ENCODE peak calls at places on chromosomes 6 and 20, in eight cellular contexts. X, E, M, T, Q, K, J and N are unnamed samples.

GRCh38 chr20:7974785-7975435 is 34.7 kb upstream of the HAO1 start:
- DNase-seq in X (no peak), E (no peak), M (no peak), T (no peak), Q (no peak), K (peak), J (no peak), N (no peak)

GRCh38 chr20:19995220-19995863 is 21.8 kb upstream of the NAA20 start:
- DNase-seq in X (no peak), E (peak), M (peak), T (no peak), Q (peak), K (peak), J (no peak), N (no peak)

GRCh38 chr6:131177996-131178395 is 42.7 kb downstream of the AKAP7 start:
- DNase-seq in X (no peak), E (no peak), M (no peak), T (no peak), Q (no peak), K (no peak), J (no peak), N (no peak)

GRCh38 chr20:32626859-32627636 is 41.9 kb upstream of the NOL4L start:
- DNase-seq in X (no peak), E (peak), M (peak), T (no peak), Q (peak), K (no peak), J (no peak), N (no peak)

GRCh38 chr6:72580281-72580940 is 41.5 kb upstream of the KCNQ5 start:
- DNase-seq in X (peak), E (peak), M (peak), T (no peak), Q (peak), K (peak), J (no peak), N (no peak)

GRCh38 chr6:56484669-56485068 is 158.0 kb downstream of the DST start:
- DNase-seq in X (no peak), E (no peak), M (peak), T (no peak), Q (no peak), K (no peak), J (no peak), N (no peak)

GRCh38 chr6:12884983-12885382 is 168.4 kb downstream of the PHACTR1 start:
- DNase-seq in X (no peak), E (no peak), M (no peak), T (no peak), Q (no peak), K (no peak), J (no peak), N (no peak)

GRCh38 chr6:161341638-161342037 is 67.8 kb upstream of the AGPAT4 start:
- DNase-seq in X (no peak), E (no peak), M (no peak), T (no peak), Q (no peak), K (no peak), J (no peak), N (no peak)

GRCh38 chr6:134979142-134979541 is 29.2 kb upstream of the ALDH8A1 start:
- DNase-seq in X (no peak), E (no peak), M (no peak), T (no peak), Q (no peak), K (no peak), J (no peak), N (no peak)

GRCh38 chr6:112877134-112878100 is 530.3 kb downstream of the RFPL4B start:
- DNase-seq in X (peak), E (no peak), M (peak), T (no peak), Q (no peak), K (peak), J (no peak), N (no peak)

GRCh38 chr20:34112600-34113061 is 588 bp upstream of the EIF2S2 start:
- DNase-seq in X (peak), E (peak), M (no peak), T (no peak), Q (peak), K (peak), J (peak), N (peak)

GRCh38 chr6:16278048-16278724 is 39.8 kb downstream of the GMPR start:
- DNase-seq in X (no peak), E (no peak), M (no peak), T (no peak), Q (no peak), K (no peak), J (no peak), N (no peak)

GRCh38 chr6:45677381-45677992 is 299.8 kb upstream of the SUPT3H start:
- DNase-seq in X (no peak), E (no peak), M (no peak), T (no peak), Q (peak), K (no peak), J (no peak), N (no peak)

GRCh38 chr20:36519944-36520343 is 21.4 kb upstream of the MYL9 start:
- DNase-seq in X (no peak), E (no peak), M (no peak), T (no peak), Q (no peak), K (no peak), J (no peak), N (no peak)

GRCh38 chr20:45061244-45061643 is 39.7 kb downstream of the KCNS1 start:
- DNase-seq in X (no peak), E (no peak), M (peak), T (no peak), Q (no peak), K (peak), J (no peak), N (no peak)

GRCh38 chr20:49344975-49345374 is 67.1 kb upstream of the ZNFX1 start:
- DNase-seq in X (no peak), E (no peak), M (peak), T (no peak), Q (no peak), K (peak), J (peak), N (no peak)

GRCh38 chr20:19911810-19912382 is 105.3 kb upstream of the NAA20 start:
- DNase-seq in X (no peak), E (no peak), M (no peak), T (no peak), Q (no peak), K (no peak), J (no peak), N (no peak)

GRCh38 chr20:37404461-37404881 is 58.5 kb downstream of the SRC start:
- DNase-seq in X (no peak), E (no peak), M (no peak), T (no peak), Q (no peak), K (no peak), J (no peak), N (no peak)

GRCh38 chr6:156752666-156753301 is 24.4 kb upstream of the ARID1B start:
- DNase-seq in X (peak), E (no peak), M (no peak), T (no peak), Q (no peak), K (no peak), J (no peak), N (no peak)

GRCh38 chr20:56554869-56555268 is 21.8 kb downstream of the FAM209B start:
- DNase-seq in X (peak), E (peak), M (peak), T (no peak), Q (peak), K (peak), J (no peak), N (no peak)

GRCh38 chr6:68196645-68197044 is 438.4 kb upstream of the ADGRB3 start:
- DNase-seq in X (peak), E (no peak), M (no peak), T (no peak), Q (peak), K (no peak), J (no peak), N (no peak)

GRCh38 chr6:14053776-14054175 is 63.8 kb upstream of the CD83 start:
- DNase-seq in X (no peak), E (no peak), M (no peak), T (no peak), Q (no peak), K (no peak), J (no peak), N (no peak)

GRCh38 chr6:166007349-166008263 is 160.0 kb downstream of the TBXT start:
- DNase-seq in X (no peak), E (no peak), M (no peak), T (no peak), Q (no peak), K (peak), J (peak), N (no peak)

GRCh38 chr20:40293740-40294139 is 395.3 kb downstream of the MAFB start:
- DNase-seq in X (no peak), E (no peak), M (no peak), T (no peak), Q (no peak), K (peak), J (no peak), N (no peak)